ENCODE peak calls at places on chromosomes 6 and 20, in nine cellular contexts. V is neural progenitor cell, B is iris pigment epithelial cell, L is GM12865, E is BE2C, Q is endothelial cell, P is erythroblast, I is ACHN, R is mucosa of descending colon. K is an unnamed sample.

GRCh38 chr20:50187403-50188051 is 3.1 kb upstream of the CEBPB start:
- DNase-seq in Q (no peak), L (no peak), P (no peak), R (peak; percentile 40), B (peak; percentile 84), E (no peak), I (peak; percentile 31), V (no peak), K (peak; percentile 59)

GRCh38 chr20:3193806-3194616 is 10.5 kb downstream of the DDRGK1 start:
- DNase-seq in P (no peak), B (no peak), R (no peak), Q (no peak), L (no peak), I (no peak), V (no peak), E (no peak), K (no peak)

GRCh38 chr20:63178889-63179751 is 36.8 kb downstream of the YTHDF1 start:
- DNase-seq in L (peak; percentile 71), Q (no peak), I (peak; percentile 12), V (peak; percentile 71), E (peak; percentile 70), R (peak; percentile 35), B (no peak), P (peak; percentile 28), K (no peak)

GRCh38 chr20:37984018-37984785 is 49.1 kb downstream of the TTI1 start:
- DNase-seq in R (no peak), L (no peak), B (no peak), Q (no peak), V (no peak), I (no peak), E (peak; percentile 56), P (no peak), K (no peak)

GRCh38 chr6:17501982-17502704 is 98.0 kb upstream of the FAM8A1 start:
- DNase-seq in L (no peak), B (no peak), P (no peak), E (no peak), V (no peak), I (no peak), Q (no peak), R (no peak), K (no peak)

GRCh38 chr20:1463971-1464570 is 2.6 kb downstream of the NSFL1C start:
- DNase-seq in V (no peak), I (no peak), L (no peak), E (no peak), P (no peak), Q (no peak), R (no peak), B (peak; percentile 48), K (no peak)

GRCh38 chr6:108870357-108870756 is 22.1 kb downstream of the ARMC2 start:
- DNase-seq in B (no peak), I (no peak), E (no peak), V (no peak), P (no peak), R (no peak), L (no peak), Q (no peak), K (no peak)

GRCh38 chr6:100880149-100880900 is 804 bp downstream of the ASCC3 start:
- DNase-seq in R (peak; percentile 17), I (peak; percentile 6), Q (no peak), P (peak; percentile 31), E (no peak), L (no peak), B (peak; percentile 65), V (no peak), K (no peak)

GRCh38 chr6:53432318-53433161 is 83.8 kb upstream of the ELOVL5 start:
- DNase-seq in I (no peak), L (no peak), B (peak; percentile 90), V (no peak), Q (no peak), P (no peak), E (no peak), R (no peak), K (peak; percentile 63)

GRCh38 chr20:11051146-11051545 is 377.3 kb upstream of the JAG1 start:
- DNase-seq in L (no peak), E (no peak), B (no peak), I (no peak), V (no peak), R (no peak), Q (no peak), P (no peak), K (no peak)

GRCh38 chr20:50762045-50762422 is 30.7 kb downstream of the PARD6B start:
- DNase-seq in Q (no peak), B (peak; percentile 16), I (peak; percentile 47), V (no peak), P (no peak), E (no peak), L (no peak), R (no peak), K (peak; percentile 67)

GRCh38 chr6:146850238-146850896 is 251.6 kb downstream of the ADGB start:
- DNase-seq in B (peak; percentile 92), I (peak; percentile 4), P (no peak), R (no peak), E (no peak), V (no peak), L (peak; percentile 12), Q (no peak), K (peak; percentile 99)

GRCh38 chr20:62652051-62652893 is 10.0 kb downstream of the SLCO4A1 start:
- DNase-seq in L (peak; percentile 94), R (peak; percentile 94), E (no peak), Q (peak; percentile 42), I (peak; percentile 82), B (peak; percentile 99), P (peak; percentile 30), V (peak; percentile 39), K (peak; percentile 96)

GRCh38 chr6:129901910-129902309 is 40.8 kb upstream of the TMEM244 start:
- DNase-seq in R (no peak), P (no peak), B (peak; percentile 36), V (no peak), Q (no peak), L (peak; percentile 17), E (no peak), I (peak; percentile 47), K (peak; percentile 52)

GRCh38 chr20:58755062-58755697 is 62.6 kb downstream of the NPEPL1 start:
- DNase-seq in L (no peak), Q (no peak), I (no peak), R (no peak), V (no peak), E (no peak), B (no peak), P (no peak), K (no peak)